ENCODE peak calls at places on chromosomes 12 and 14, in nine cellular contexts. One of them, this sample, is unnamed.

GRCh38 chr12:127108360-127109215 is 1158.4 kb upstream of the TMEM132C start:
- DNase-seq in left lung: no peak
- DNase-seq in ovary: no peak
- DNase-seq in AG04450: no peak
- DNase-seq in aorta: no peak
- DNase-seq in effector memory CD4-positive, alpha-beta T cell: no peak
- DNase-seq in BJ: peak
- DNase-seq in mesenchymal stem cell: peak
- DNase-seq in ascending aorta: no peak
- DNase-seq in this sample: no peak

GRCh38 chr12:30811966-30812365 is 57.2 kb upstream of the CAPRIN2 start:
- DNase-seq in left lung: no peak
- DNase-seq in ovary: no peak
- DNase-seq in AG04450: no peak
- DNase-seq in aorta: no peak
- DNase-seq in effector memory CD4-positive, alpha-beta T cell: no peak
- DNase-seq in BJ: no peak
- DNase-seq in mesenchymal stem cell: no peak
- DNase-seq in ascending aorta: no peak
- DNase-seq in this sample: no peak

GRCh38 chr12:51874013-51874412 is 13.9 kb upstream of the ANKRD33 start:
- DNase-seq in left lung: no peak
- DNase-seq in ovary: no peak
- DNase-seq in AG04450: no peak
- DNase-seq in aorta: peak
- DNase-seq in effector memory CD4-positive, alpha-beta T cell: no peak
- DNase-seq in BJ: no peak
- DNase-seq in mesenchymal stem cell: no peak
- DNase-seq in ascending aorta: no peak
- DNase-seq in this sample: no peak

GRCh38 chr12:46205293-46205692 is 63.5 kb downstream of the SLC38A1 start:
- DNase-seq in left lung: no peak
- DNase-seq in ovary: no peak
- DNase-seq in AG04450: no peak
- DNase-seq in aorta: no peak
- DNase-seq in effector memory CD4-positive, alpha-beta T cell: no peak
- DNase-seq in BJ: no peak
- DNase-seq in mesenchymal stem cell: no peak
- DNase-seq in ascending aorta: no peak
- DNase-seq in this sample: no peak

GRCh38 chr14:102923201-102923919 is 897 bp downstream of the AMN start:
- DNase-seq in left lung: peak
- DNase-seq in ovary: no peak
- DNase-seq in AG04450: no peak
- DNase-seq in aorta: no peak
- DNase-seq in effector memory CD4-positive, alpha-beta T cell: no peak
- DNase-seq in BJ: no peak
- DNase-seq in mesenchymal stem cell: no peak
- DNase-seq in ascending aorta: no peak
- DNase-seq in this sample: no peak

GRCh38 chr12:38138225-38139221 is 178.1 kb upstream of the ALG10B start:
- DNase-seq in left lung: peak
- DNase-seq in ovary: peak
- DNase-seq in AG04450: peak
- DNase-seq in aorta: peak
- DNase-seq in effector memory CD4-positive, alpha-beta T cell: peak
- DNase-seq in BJ: peak
- DNase-seq in mesenchymal stem cell: peak
- DNase-seq in ascending aorta: no peak
- DNase-seq in this sample: peak

GRCh38 chr14:20489093-20489994 is 16.0 kb upstream of the RNASE10 start:
- DNase-seq in left lung: no peak
- DNase-seq in ovary: no peak
- DNase-seq in AG04450: no peak
- DNase-seq in aorta: no peak
- DNase-seq in effector memory CD4-positive, alpha-beta T cell: no peak
- DNase-seq in BJ: no peak
- DNase-seq in mesenchymal stem cell: no peak
- DNase-seq in ascending aorta: no peak
- DNase-seq in this sample: no peak

GRCh38 chr12:3171195-3171591 is 94.0 kb downstream of the TSPAN9 start:
- DNase-seq in left lung: no peak
- DNase-seq in ovary: no peak
- DNase-seq in AG04450: no peak
- DNase-seq in aorta: no peak
- DNase-seq in effector memory CD4-positive, alpha-beta T cell: no peak
- DNase-seq in BJ: no peak
- DNase-seq in mesenchymal stem cell: peak
- DNase-seq in ascending aorta: no peak
- DNase-seq in this sample: no peak

GRCh38 chr12:91565246-91565645 is 382.6 kb upstream of the DCN start:
- DNase-seq in left lung: no peak
- DNase-seq in ovary: no peak
- DNase-seq in AG04450: no peak
- DNase-seq in aorta: no peak
- DNase-seq in effector memory CD4-positive, alpha-beta T cell: no peak
- DNase-seq in BJ: no peak
- DNase-seq in mesenchymal stem cell: no peak
- DNase-seq in ascending aorta: no peak
- DNase-seq in this sample: no peak

GRCh38 chr14:50784683-50785505 is 46.1 kb downstream of the NIN start:
- DNase-seq in left lung: peak
- DNase-seq in ovary: no peak
- DNase-seq in AG04450: no peak
- DNase-seq in aorta: no peak
- DNase-seq in effector memory CD4-positive, alpha-beta T cell: no peak
- DNase-seq in BJ: no peak
- DNase-seq in mesenchymal stem cell: no peak
- DNase-seq in ascending aorta: no peak
- DNase-seq in this sample: no peak
- H3K4me3 ChIP-seq in left lung: no peak
- H3K4me3 ChIP-seq in ovary: no peak
- H3K4me3 ChIP-seq in AG04450: no peak
- H3K4me3 ChIP-seq in aorta: no peak
- H3K4me3 ChIP-seq in effector memory CD4-positive, alpha-beta T cell: peak
- H3K4me3 ChIP-seq in BJ: no peak
- H3K4me3 ChIP-seq in mesenchymal stem cell: no peak
- H3K4me3 ChIP-seq in ascending aorta: no peak
- H3K4me3 ChIP-seq in this sample: no peak

DNA sequence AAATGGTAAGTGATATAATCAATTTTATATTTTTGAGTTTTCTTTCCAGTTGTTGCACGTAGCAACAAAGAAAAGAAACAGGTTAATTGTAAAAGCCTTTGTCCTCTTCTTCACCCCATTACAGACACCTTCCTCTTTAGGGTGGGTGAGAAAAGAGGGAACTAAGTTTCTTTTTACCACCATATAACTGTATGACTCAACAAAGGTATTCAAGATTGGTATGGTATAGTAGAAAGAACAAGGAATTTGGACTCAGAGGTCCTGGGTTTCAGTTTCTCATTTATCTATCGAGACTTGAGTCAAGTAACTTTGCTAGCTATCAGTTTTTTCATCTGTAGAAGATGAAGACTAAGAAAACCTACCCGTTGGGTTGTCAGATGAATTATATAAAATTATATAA is 5.6 kb upstream of the LEMD3 start:
- DNase-seq in left lung: no peak
- DNase-seq in ovary: no peak
- DNase-seq in AG04450: no peak
- DNase-seq in aorta: no peak
- DNase-seq in effector memory CD4-positive, alpha-beta T cell: no peak
- DNase-seq in BJ: no peak
- DNase-seq in mesenchymal stem cell: no peak
- DNase-seq in ascending aorta: no peak
- DNase-seq in this sample: no peak
- H3K4me3 ChIP-seq in left lung: no peak
- H3K4me3 ChIP-seq in ovary: no peak
- H3K4me3 ChIP-seq in AG04450: no peak
- H3K4me3 ChIP-seq in aorta: no peak
- H3K4me3 ChIP-seq in effector memory CD4-positive, alpha-beta T cell: no peak
- H3K4me3 ChIP-seq in BJ: no peak
- H3K4me3 ChIP-seq in mesenchymal stem cell: no peak
- H3K4me3 ChIP-seq in ascending aorta: no peak
- H3K4me3 ChIP-seq in this sample: no peak

GRCh38 chr12:6461401-6462233 is 8.9 kb downstream of the VAMP1 start:
- DNase-seq in left lung: peak
- DNase-seq in ovary: no peak
- DNase-seq in AG04450: no peak
- DNase-seq in aorta: peak
- DNase-seq in effector memory CD4-positive, alpha-beta T cell: peak
- DNase-seq in BJ: no peak
- DNase-seq in mesenchymal stem cell: no peak
- DNase-seq in ascending aorta: peak
- DNase-seq in this sample: peak

GRCh38 chr12:6463211-6463610 is 7.3 kb downstream of the VAMP1 start:
- DNase-seq in left lung: no peak
- DNase-seq in ovary: no peak
- DNase-seq in AG04450: no peak
- DNase-seq in aorta: peak
- DNase-seq in effector memory CD4-positive, alpha-beta T cell: no peak
- DNase-seq in BJ: no peak
- DNase-seq in mesenchymal stem cell: no peak
- DNase-seq in ascending aorta: no peak
- DNase-seq in this sample: no peak

GRCh38 chr12:6462234-6462995 is 8.1 kb downstream of the VAMP1 start:
- DNase-seq in left lung: no peak
- DNase-seq in ovary: no peak
- DNase-seq in AG04450: no peak
- DNase-seq in aorta: peak
- DNase-seq in effector memory CD4-positive, alpha-beta T cell: peak
- DNase-seq in BJ: no peak
- DNase-seq in mesenchymal stem cell: no peak
- DNase-seq in ascending aorta: no peak
- DNase-seq in this sample: no peak

GRCh38 chr12:6459004-6459337 is 7.1 kb downstream of the TAPBPL start:
- DNase-seq in left lung: no peak
- DNase-seq in ovary: no peak
- DNase-seq in AG04450: no peak
- DNase-seq in aorta: no peak
- DNase-seq in effector memory CD4-positive, alpha-beta T cell: no peak
- DNase-seq in BJ: no peak
- DNase-seq in mesenchymal stem cell: no peak
- DNase-seq in ascending aorta: no peak
- DNase-seq in this sample: no peak

GRCh38 chr12:6460751-6461371 is 9.0 kb downstream of the TAPBPL start:
- DNase-seq in left lung: no peak
- DNase-seq in ovary: no peak
- DNase-seq in AG04450: no peak
- DNase-seq in aorta: no peak
- DNase-seq in effector memory CD4-positive, alpha-beta T cell: no peak
- DNase-seq in BJ: no peak
- DNase-seq in mesenchymal stem cell: no peak
- DNase-seq in ascending aorta: no peak
- DNase-seq in this sample: no peak
- H3K4me3 ChIP-seq in left lung: no peak
- H3K4me3 ChIP-seq in ovary: no peak
- H3K4me3 ChIP-seq in AG04450: no peak
- H3K4me3 ChIP-seq in aorta: no peak
- H3K4me3 ChIP-seq in effector memory CD4-positive, alpha-beta T cell: peak
- H3K4me3 ChIP-seq in BJ: no peak
- H3K4me3 ChIP-seq in mesenchymal stem cell: no peak
- H3K4me3 ChIP-seq in ascending aorta: no peak
- H3K4me3 ChIP-seq in this sample: no peak

DNA sequence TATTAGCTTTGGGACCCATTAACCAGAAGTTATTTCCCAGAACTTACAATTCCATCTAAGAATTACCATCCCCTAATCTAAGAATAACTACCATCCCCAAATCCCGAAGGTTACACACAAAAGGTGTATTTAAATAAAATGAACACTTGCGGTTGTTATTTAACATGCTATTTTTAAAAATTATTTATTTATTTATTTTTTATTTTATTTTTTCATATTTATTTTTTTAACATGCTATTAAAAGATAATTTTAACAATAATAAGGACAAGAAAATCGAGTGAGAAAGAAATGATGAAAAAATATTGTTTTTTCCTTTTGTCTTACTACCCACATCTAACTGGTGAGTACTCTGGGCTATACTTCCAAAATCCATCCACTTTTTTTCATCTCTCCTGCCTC is 6.3 kb downstream of the FBXO33 start:
- DNase-seq in left lung: no peak
- DNase-seq in ovary: no peak
- DNase-seq in AG04450: no peak
- DNase-seq in aorta: no peak
- DNase-seq in effector memory CD4-positive, alpha-beta T cell: no peak
- DNase-seq in BJ: no peak
- DNase-seq in mesenchymal stem cell: no peak
- DNase-seq in ascending aorta: no peak
- DNase-seq in this sample: no peak
- H3K4me3 ChIP-seq in left lung: no peak
- H3K4me3 ChIP-seq in ovary: no peak
- H3K4me3 ChIP-seq in AG04450: no peak
- H3K4me3 ChIP-seq in aorta: no peak
- H3K4me3 ChIP-seq in effector memory CD4-positive, alpha-beta T cell: no peak
- H3K4me3 ChIP-seq in BJ: no peak
- H3K4me3 ChIP-seq in mesenchymal stem cell: peak
- H3K4me3 ChIP-seq in ascending aorta: no peak
- H3K4me3 ChIP-seq in this sample: no peak

GRCh38 chr14:68784995-68785816 is 7.7 kb downstream of the ZFP36L1 start:
- DNase-seq in left lung: no peak
- DNase-seq in ovary: no peak
- DNase-seq in AG04450: no peak
- DNase-seq in aorta: no peak
- DNase-seq in effector memory CD4-positive, alpha-beta T cell: no peak
- DNase-seq in BJ: no peak
- DNase-seq in mesenchymal stem cell: peak
- DNase-seq in ascending aorta: no peak
- DNase-seq in this sample: peak
- H3K4me3 ChIP-seq in left lung: no peak
- H3K4me3 ChIP-seq in ovary: no peak
- H3K4me3 ChIP-seq in AG04450: no peak
- H3K4me3 ChIP-seq in aorta: no peak
- H3K4me3 ChIP-seq in effector memory CD4-positive, alpha-beta T cell: no peak
- H3K4me3 ChIP-seq in BJ: no peak
- H3K4me3 ChIP-seq in mesenchymal stem cell: no peak
- H3K4me3 ChIP-seq in ascending aorta: no peak
- H3K4me3 ChIP-seq in this sample: no peak

DNA sequence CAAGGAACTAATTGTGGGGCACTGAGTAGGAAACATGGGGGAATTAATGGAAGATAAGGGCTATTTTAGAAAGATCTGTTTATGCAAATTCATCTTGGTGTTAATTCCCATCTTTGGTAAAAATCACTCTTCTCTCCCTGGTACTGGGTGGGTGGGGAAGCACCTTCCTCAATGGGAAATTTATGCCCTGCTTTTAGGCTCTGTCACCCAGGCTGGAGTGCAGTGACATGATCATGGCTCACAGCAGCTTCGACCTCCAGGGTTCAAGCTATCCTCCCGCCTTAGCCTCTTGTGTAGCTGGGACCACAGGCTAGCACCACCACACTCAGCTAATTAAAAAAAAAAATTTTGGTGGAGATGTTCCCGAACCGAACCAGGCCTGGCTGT is 30.1 kb upstream of the RESF1 start:
- DNase-seq in left lung: no peak
- DNase-seq in ovary: no peak
- DNase-seq in AG04450: no peak
- DNase-seq in aorta: no peak
- DNase-seq in effector memory CD4-positive, alpha-beta T cell: no peak
- DNase-seq in BJ: no peak
- DNase-seq in mesenchymal stem cell: no peak
- DNase-seq in ascending aorta: no peak
- DNase-seq in this sample: no peak
- H3K4me3 ChIP-seq in left lung: no peak
- H3K4me3 ChIP-seq in ovary: no peak
- H3K4me3 ChIP-seq in AG04450: no peak
- H3K4me3 ChIP-seq in aorta: no peak
- H3K4me3 ChIP-seq in effector memory CD4-positive, alpha-beta T cell: peak
- H3K4me3 ChIP-seq in BJ: no peak
- H3K4me3 ChIP-seq in mesenchymal stem cell: no peak
- H3K4me3 ChIP-seq in ascending aorta: no peak
- H3K4me3 ChIP-seq in this sample: no peak

GRCh38 chr12:131728720-131729119 is 17.8 kb downstream of the SFSWAP start:
- DNase-seq in left lung: no peak
- DNase-seq in ovary: no peak
- DNase-seq in AG04450: no peak
- DNase-seq in aorta: no peak
- DNase-seq in effector memory CD4-positive, alpha-beta T cell: no peak
- DNase-seq in BJ: no peak
- DNase-seq in mesenchymal stem cell: no peak
- DNase-seq in ascending aorta: no peak
- DNase-seq in this sample: no peak
- H3K4me3 ChIP-seq in left lung: no peak
- H3K4me3 ChIP-seq in ovary: no peak
- H3K4me3 ChIP-seq in AG04450: no peak
- H3K4me3 ChIP-seq in aorta: no peak
- H3K4me3 ChIP-seq in effector memory CD4-positive, alpha-beta T cell: no peak
- H3K4me3 ChIP-seq in BJ: no peak
- H3K4me3 ChIP-seq in mesenchymal stem cell: no peak
- H3K4me3 ChIP-seq in ascending aorta: no peak
- H3K4me3 ChIP-seq in this sample: no peak

This sample was measured in breast epithelium.